ENCODE peak calls at places on chromosomes 16 and 17, in four cellular contexts. C is mammary epithelial cell, F is HepG2, G is neural progenitor cell. W is an unnamed sample.

GRCh38 chr17:50269477-50270429 is 4.5 kb upstream of the TMEM92 start:
- DNase-seq in F (peak; percentile 61), C (peak; percentile 41), G (peak; percentile 75), W (peak; percentile 88)

GRCh38 chr17:75914643-75915265 is 10.1 kb upstream of the MRPL38 start:
- DNase-seq in G (no peak), F (peak; percentile 50), C (no peak), W (peak; percentile 76)

GRCh38 chr17:78974635-78975591 is 4.8 kb downstream of the LGALS3BP start:
- DNase-seq in C (peak; percentile 53), F (no peak), G (no peak), W (peak; percentile 69)

GRCh38 chr17:8821446-8822105 is 22.4 kb upstream of the MFSD6L start:
- DNase-seq in F (no peak), G (no peak), C (no peak), W (no peak)

GRCh38 chr17:41762841-41763240 is 23.7 kb downstream of the JUP start:
- DNase-seq in G (no peak), F (no peak), C (no peak), W (no peak)

GRCh38 chr16:69772560-69773254 is 10.6 kb downstream of the WWP2 start:
- DNase-seq in C (peak; percentile 10), F (no peak), G (peak; percentile 13), W (no peak)

GRCh38 chr17:34974794-34975428 is 5.4 kb upstream of the LIG3 start:
- DNase-seq in F (no peak), G (no peak), C (no peak), W (no peak)

GRCh38 chr16:49419016-49419415 is 45.4 kb downstream of the C16orf78 start:
- DNase-seq in C (no peak), F (no peak), G (peak; percentile 28), W (no peak)

DNA sequence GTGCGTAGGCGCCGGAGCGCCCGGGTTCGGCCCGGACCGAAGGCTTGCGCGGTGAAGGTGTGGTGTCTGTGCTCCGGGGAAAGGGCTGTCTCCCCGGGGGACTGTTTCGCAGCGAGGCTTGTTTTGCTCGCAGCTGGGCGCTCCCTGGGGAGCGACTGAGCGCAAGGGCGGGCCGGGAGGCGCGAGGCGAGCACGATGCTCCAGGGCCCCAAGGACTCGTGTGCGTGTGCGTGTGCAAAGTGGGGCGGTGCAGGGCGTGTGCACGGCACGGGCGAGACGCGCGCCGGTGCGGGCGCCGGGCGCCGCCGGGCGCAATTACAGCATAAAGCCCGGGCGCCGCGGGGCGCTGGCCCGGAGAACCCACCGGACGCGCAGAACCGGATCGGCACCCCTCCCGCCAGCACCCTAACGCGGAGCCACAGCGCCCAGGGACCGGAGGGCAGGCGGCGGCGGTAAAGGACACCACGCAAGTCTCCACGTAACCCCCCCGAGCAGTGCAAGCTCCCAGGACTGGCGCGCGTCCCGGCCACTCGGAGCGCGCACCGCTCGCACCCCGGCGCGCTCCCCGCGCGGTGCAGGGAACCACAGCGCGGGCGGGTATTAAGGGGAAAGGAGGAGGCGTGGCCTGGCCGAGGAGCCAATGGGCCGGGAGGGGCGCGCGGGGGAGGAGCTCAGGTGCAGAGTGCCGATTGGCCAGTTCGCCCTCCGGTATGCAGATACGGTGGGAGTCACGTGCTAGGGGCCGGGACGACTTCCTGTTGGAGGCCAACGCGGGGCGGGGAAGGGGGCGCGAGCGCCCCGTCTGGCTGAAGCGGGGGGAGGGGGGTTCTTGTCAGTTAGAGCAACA is at the start of gene TNRC6C:
- DNase-seq in C (peak; percentile 97), F (peak; percentile 98), G (peak; percentile 100), W (peak; percentile 100)
- TF ChIP-seq EZH2 in C (no peak), F (no peak), G (peak; percentile 36), W (no peak)

GRCh38 chr17:2171725-2172446 is 117.0 kb downstream of the HIC1 start:
- DNase-seq in C (peak; percentile 72), G (no peak), F (peak; percentile 82), W (peak; percentile 13)
- H2AFZ ChIP-seq in C (peak overlapping the region; percentile 68), G (no peak overlapping the region), F (no peak overlapping the region), W (no peak overlapping the region)

DNA sequence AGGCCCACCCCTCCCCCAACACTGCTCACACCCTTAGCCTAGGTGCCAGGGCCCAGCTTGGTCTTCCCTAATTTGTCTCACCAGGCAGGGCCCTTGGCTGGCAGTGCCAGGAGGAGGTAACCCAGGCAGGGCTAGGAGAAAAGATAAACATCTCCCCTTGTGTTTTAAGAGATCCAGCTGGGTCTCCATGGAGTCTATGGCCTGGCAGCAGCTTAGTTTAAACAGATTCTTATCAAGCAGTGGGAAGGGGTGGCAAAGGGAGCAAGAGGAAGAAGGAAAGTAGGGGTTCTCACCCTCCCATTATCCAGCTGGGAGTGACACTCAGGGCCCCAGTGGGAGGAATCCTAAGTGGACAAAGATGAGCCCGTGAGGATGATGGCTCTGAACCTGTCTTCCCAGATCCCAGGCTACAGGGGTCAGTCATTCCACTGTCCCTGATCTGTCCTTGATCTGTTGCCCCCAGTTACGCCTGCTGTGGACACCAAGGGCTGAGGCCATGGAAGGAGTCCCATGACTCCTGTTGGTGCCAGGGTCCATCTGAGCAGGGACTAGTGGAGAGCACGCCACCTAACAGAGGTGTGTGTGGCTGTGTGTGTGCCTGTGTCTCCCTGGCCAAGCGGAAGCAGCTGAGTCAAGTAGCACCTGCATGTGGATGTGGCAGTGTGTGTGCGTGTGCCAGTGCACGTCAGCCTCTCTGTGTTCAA is 47.4 kb upstream of the MEIOC start:
- DNase-seq in G (no peak), C (no peak), F (peak; percentile 68), W (no peak)
- H3K27ac ChIP-seq in G (peak overlapping the region; percentile 29), C (no peak overlapping the region), F (peak overlapping the region; percentile 8), W (peak overlapping the region; percentile 72)

DNA sequence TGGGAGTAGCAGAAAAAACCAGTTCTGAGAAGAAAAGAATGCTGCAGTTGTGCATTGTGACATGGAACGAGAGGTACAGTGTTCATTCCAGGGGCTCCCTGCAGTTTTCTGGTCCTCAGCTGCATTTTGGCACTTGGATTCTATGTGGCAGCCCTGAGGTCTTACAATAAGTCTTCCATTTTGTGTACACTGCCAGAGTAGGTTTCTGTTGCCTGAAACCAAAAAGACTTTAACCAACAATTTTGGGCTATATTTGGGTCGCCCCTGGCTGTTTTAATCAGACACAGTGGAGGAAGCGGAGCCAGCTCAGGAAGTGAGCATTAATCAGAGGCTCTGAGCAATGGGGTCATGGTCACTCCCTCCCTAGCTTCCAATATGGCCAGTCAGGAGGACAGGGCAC is 15.7 kb downstream of the DYNLRB2 start:
- DNase-seq in C (no peak), F (no peak), G (no peak), W (no peak)
- TF ChIP-seq EZH2 in C (no peak), F (no peak), G (no peak), W (no peak)

GRCh38 chr17:30117548-30118155 is 1.0 kb downstream of the NSRP1 start:
- DNase-seq in C (no peak), G (no peak), F (no peak), W (no peak)
- H2AFZ ChIP-seq in C (peak overlapping the region; percentile 96), G (no peak overlapping the region), F (no peak overlapping the region), W (no peak overlapping the region)

GRCh38 chr17:64425191-64425590 is 23.7 kb upstream of the MILR1 start:
- DNase-seq in C (no peak), F (no peak), G (no peak), W (no peak)
- H3K27ac ChIP-seq in C (no peak overlapping the region), F (no peak overlapping the region), G (no peak overlapping the region), W (no peak overlapping the region)

DNA sequence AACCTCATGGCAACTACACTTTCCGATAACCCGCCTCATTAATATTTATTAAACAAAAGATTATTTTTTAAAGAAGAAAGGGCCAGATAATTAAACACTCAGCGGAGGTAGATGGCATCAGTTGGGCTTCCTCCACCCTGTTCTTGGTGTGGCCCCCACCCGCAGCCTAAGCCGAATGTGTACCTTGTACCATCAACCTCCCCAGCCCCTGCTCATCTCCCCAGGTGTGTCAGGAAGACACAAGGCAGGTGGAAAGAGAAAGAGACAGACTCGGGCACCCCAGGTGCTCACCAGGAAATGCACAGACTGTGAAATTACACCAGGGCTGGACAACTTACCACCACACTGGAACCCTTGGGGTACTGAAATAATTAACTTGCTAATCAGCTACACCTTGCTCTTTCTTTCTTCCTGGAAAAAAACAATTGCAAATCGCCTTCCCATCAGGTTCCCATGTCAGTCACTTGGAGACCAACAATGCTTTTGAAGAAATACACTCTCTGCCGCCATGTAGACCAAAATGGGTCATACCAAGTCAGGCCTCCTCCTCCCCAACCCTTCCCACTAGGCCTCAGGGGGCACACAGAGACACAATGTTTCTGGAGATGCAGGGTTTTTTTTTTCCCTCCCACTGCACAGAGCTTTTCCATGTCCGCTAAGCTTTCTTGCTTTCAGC is 8.7 kb upstream of the LHX1 start:
- DNase-seq in F (no peak), G (no peak), C (no peak), W (peak; percentile 66)
- TF ChIP-seq EZH2 in F (no peak), G (peak; percentile 15), C (peak; percentile 17), W (no peak)

GRCh38 chr16:1782408-1783247 is at the start of the genes NUBP2 and SPSB3:
- DNase-seq in F (peak; percentile 99), G (peak; percentile 100), C (peak; percentile 100), W (peak; percentile 100)
- H2AFZ ChIP-seq in F (no peak within 1 kb of the TSS), G (peak within 1 kb of the TSS; percentile 43), C (peak within 1 kb of the TSS; percentile 76), W (peak within 1 kb of the TSS; percentile 69)

GRCh38 chr16:57892447-57893096 is 78.4 kb downstream of the CNGB1 start:
- DNase-seq in F (peak; percentile 81), G (no peak), C (no peak), W (no peak)
- H3K27ac ChIP-seq in F (peak overlapping the region; percentile 95), G (no peak overlapping the region), C (no peak overlapping the region), W (no peak overlapping the region)

DNA sequence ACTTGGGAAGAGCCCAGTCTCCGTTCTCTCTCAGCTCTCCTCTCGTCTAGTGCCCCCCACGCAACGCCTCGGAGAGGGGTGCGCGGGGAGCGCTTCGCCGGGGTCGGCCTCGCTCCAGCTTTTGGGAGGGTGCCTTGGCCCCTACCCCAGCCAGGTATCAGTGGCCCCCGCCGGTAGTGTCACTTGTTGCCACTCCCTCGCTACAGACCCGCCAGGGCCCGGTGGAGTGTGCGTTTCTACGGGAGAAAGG is 786 bp upstream of the CDH11 start:
- DNase-seq in G (no peak), F (no peak), C (no peak), W (no peak)
- TF ChIP-seq EZH2 in G (no peak), F (no peak), C (no peak), W (no peak)

W was measured in GM23338.